ENCODE peak calls at places on chromosome 10, in six cellular contexts. K is HCEC 1CT, F is activated T-helper 1 cell treated with Interleukin-2 at 50 U/mL for 16 hours, Y is A549, R is IMR-90, A is AML-193. G is an unnamed sample.

GRCh38 chr10:126576336-126576735 is 94.2 kb downstream of the C10orf90 start:
- DNase-seq in R (peak), A (no peak), K (peak), Y (no peak), F (no peak), G (no peak)

GRCh38 chr10:130214431-130214830 is 78.2 kb downstream of the GLRX3 start:
- DNase-seq in A (no peak), Y (no peak), F (no peak), R (no peak), K (no peak), G (no peak)

GRCh38 chr10:3774018-3774813 is 10.8 kb downstream of the KLF6 start:
- DNase-seq in R (peak), Y (no peak), A (no peak), F (no peak), K (peak), G (no peak)

GRCh38 chr10:43037942-43038782 is 38.7 kb upstream of the RET start:
- DNase-seq in Y (no peak), K (no peak), R (no peak), F (no peak), A (no peak), G (no peak)

GRCh38 chr10:67665491-67665890 is 30.5 kb downstream of the CTNNA3 start:
- DNase-seq in A (no peak), K (no peak), F (no peak), R (no peak), Y (no peak), G (no peak)

GRCh38 chr10:43944742-43945730 is 296.4 kb upstream of the ZNF32 start:
- DNase-seq in Y (no peak), R (no peak), A (no peak), K (no peak), F (no peak), G (no peak)

GRCh38 chr10:12806228-12807095 is 195.1 kb downstream of the CCDC3 start:
- DNase-seq in F (no peak), A (no peak), Y (no peak), R (no peak), K (no peak), G (no peak)

GRCh38 chr10:92486637-92487036 is 87.3 kb downstream of the IDE start:
- DNase-seq in R (no peak), Y (no peak), A (peak), K (no peak), F (no peak), G (no peak)

GRCh38 chr10:118808601-118809371 is 54.0 kb upstream of the CACUL1 start:
- DNase-seq in R (no peak), Y (no peak), A (no peak), K (no peak), F (no peak), G (no peak)

GRCh38 chr10:11715815-11716494 is 26.2 kb upstream of the ECHDC3 start:
- DNase-seq in Y (no peak), R (no peak), F (no peak), K (no peak), A (no peak), G (no peak)

GRCh38 chr10:50398383-50398782 is 147.1 kb upstream of the ASAH2 start:
- DNase-seq in K (no peak), F (no peak), Y (no peak), R (peak), A (no peak), G (no peak)

GRCh38 chr10:35027567-35027966 is 62.6 kb downstream of the CUL2 start:
- DNase-seq in Y (no peak), F (no peak), R (peak), K (peak), A (peak), G (no peak)

GRCh38 chr10:12360461-12360860 is 11.1 kb downstream of the CAMK1D start:
- DNase-seq in R (no peak), A (no peak), Y (no peak), K (no peak), F (no peak), G (no peak)

GRCh38 chr10:5283305-5284158 is 81.2 kb upstream of the UCN3 start:
- DNase-seq in K (peak), A (peak), R (peak), Y (peak), F (peak), G (no peak)

GRCh38 chr10:115953983-115954382 is 319.0 kb downstream of the GFRA1 start:
- DNase-seq in Y (no peak), R (no peak), F (no peak), K (no peak), A (no peak), G (no peak)

GRCh38 chr10:34721201-34721840 is 93.8 kb downstream of the PARD3 start:
- DNase-seq in K (peak), F (no peak), R (peak), A (no peak), Y (no peak), G (no peak)

GRCh38 chr10:132374176-132374575 is 22.8 kb upstream of the PWWP2B start:
- DNase-seq in F (no peak), Y (no peak), A (no peak), K (no peak), R (no peak), G (no peak)

GRCh38 chr10:17915181-17915580 is 36.5 kb upstream of the SLC39A12 start:
- DNase-seq in F (no peak), A (no peak), R (no peak), K (no peak), Y (no peak), G (no peak)

GRCh38 chr10:99779335-99779734 is 3.1 kb upstream of the ABCC2 start:
- DNase-seq in R (peak), Y (no peak), F (no peak), A (peak), K (peak), G (no peak)

GRCh38 chr10:65968871-65969270 is 957.0 kb upstream of the LRRTM3 start:
- DNase-seq in F (no peak), A (no peak), Y (no peak), K (no peak), R (no peak), G (no peak)

GRCh38 chr10:45427956-45428338 is 53.9 kb downstream of the ALOX5 start:
- DNase-seq in Y (no peak), K (no peak), A (no peak), F (no peak), R (no peak), G (no peak)

GRCh38 chr10:3255616-3256015 is 83.0 kb upstream of the PITRM1 start:
- DNase-seq in A (no peak), F (no peak), R (no peak), Y (no peak), K (no peak), G (no peak)

GRCh38 chr10:94193466-94193924 is 169.2 kb downstream of the NOC3L start:
- DNase-seq in A (no peak), Y (no peak), R (peak), F (no peak), K (peak), G (no peak)

GRCh38 chr10:121243899-121244241 is 354.4 kb downstream of the FGFR2 start:
- DNase-seq in Y (no peak), F (no peak), R (no peak), A (no peak), K (no peak), G (no peak)

GRCh38 chr10:117476281-117476680 is 66.3 kb upstream of the EMX2 start:
- DNase-seq in R (no peak), F (no peak), A (no peak), K (no peak), Y (no peak), G (no peak)

GRCh38 chr10:93065675-93066543 is 5.3 kb downstream of the CYP26C1 start:
- DNase-seq in R (no peak), K (no peak), A (no peak), Y (no peak), F (no peak), G (no peak)

GRCh38 chr10:1531883-1532597 is 205.3 kb downstream of the ADARB2 start:
- DNase-seq in Y (no peak), F (no peak), R (no peak), A (no peak), K (no peak), G (no peak)

GRCh38 chr10:23088609-23089008 is 6.8 kb upstream of the MSRB2 start:
- DNase-seq in R (no peak), F (no peak), Y (no peak), A (no peak), K (peak), G (no peak)

GRCh38 chr10:31694929-31695837 is 233.4 kb downstream of the ARHGAP12 start:
- DNase-seq in R (peak), K (no peak), A (no peak), F (no peak), Y (no peak), G (no peak)

GRCh38 chr10:49135575-49136313 is 1.9 kb upstream of the FAM170B start:
- DNase-seq in K (no peak), Y (no peak), A (no peak), R (peak), F (no peak), G (no peak)

GRCh38 chr10:103451091-103451801 is 924 bp downstream of the CALHM2 start:
- DNase-seq in Y (peak), K (peak), F (peak), R (no peak), A (peak), G (no peak)

GRCh38 chr10:132511092-132511491 is 26.5 kb upstream of the INPP5A start:
- DNase-seq in R (no peak), F (no peak), A (no peak), Y (no peak), K (no peak), G (no peak)

GRCh38 chr10:121460733-121461132 is 137.5 kb downstream of the FGFR2 start:
- DNase-seq in K (no peak), R (no peak), Y (no peak), F (no peak), A (no peak), G (no peak)

GRCh38 chr10:3661271-3661670 is 123.7 kb downstream of the KLF6 start:
- DNase-seq in F (no peak), A (no peak), K (no peak), Y (no peak), R (no peak), G (no peak)

GRCh38 chr10:36720931-36721330 is 404.5 kb upstream of the ANKRD30A start:
- DNase-seq in F (no peak), Y (no peak), A (no peak), R (no peak), K (peak), G (no peak)